ENCODE peak calls at places on chromosome 1, in ten cellular contexts. Z is neural progenitor cell, D is DND-41, N is H9, C is PC-3, M is HepG2, L is fibroblast of lung, A is GM23248, E is HCT116, Q is K562. U is an unnamed sample.

GRCh38 chr1:201597551-201598230 is 58.8 kb downstream of the NAV1 start:
- DNase-seq in Z (no peak), D (no peak), N (no peak), C (peak; percentile 78), M (no peak), L (no peak), A (no peak), E (no peak), Q (no peak), U (no peak)

GRCh38 chr1:26582836-26583460 is 53.4 kb downstream of the RPS6KA1 start:
- DNase-seq in Z (no peak), D (no peak), N (no peak), C (peak; percentile 79), M (no peak), L (peak; percentile 74), A (peak; percentile 87), E (no peak), Q (no peak), U (no peak)

GRCh38 chr1:100774370-100774769 is 54.8 kb downstream of the VCAM1 start:
- DNase-seq in Z (no peak), D (no peak), N (no peak), C (no peak), M (no peak), L (no peak), A (no peak), E (no peak), Q (no peak), U (no peak)

GRCh38 chr1:185289880-185290279 is 27.2 kb downstream of the IVNS1ABP start:
- DNase-seq in Z (no peak), D (no peak), N (no peak), C (no peak), M (no peak), L (no peak), A (no peak), E (no peak), Q (no peak), U (no peak)

GRCh38 chr1:157157481-157158190 is 19.4 kb upstream of the ETV3 start:
- DNase-seq in Z (no peak), D (no peak), N (no peak), C (no peak), M (no peak), L (peak; percentile 64), A (peak; percentile 73), E (no peak), Q (no peak), U (no peak)

GRCh38 chr1:7471836-7472235 is 299.3 kb upstream of the VAMP3 start:
- DNase-seq in Z (no peak), D (no peak), N (no peak), C (no peak), M (no peak), L (peak; percentile 93), A (peak; percentile 89), E (no peak), Q (no peak), U (no peak)

GRCh38 chr1:94650301-94650700 is 108.7 kb upstream of the F3 start:
- DNase-seq in Z (no peak), D (no peak), N (no peak), C (no peak), M (no peak), L (peak; percentile 56), A (no peak), E (no peak), Q (no peak), U (no peak)

GRCh38 chr1:167627865-167628641 is 2.0 kb upstream of the RCSD1 start:
- DNase-seq in Z (no peak), D (peak; percentile 94), N (no peak), C (peak; percentile 18), M (peak; percentile 48), L (peak; percentile 19), A (no peak), E (no peak), Q (peak; percentile 92), U (no peak)

GRCh38 chr1:223328566-223328965 is 35.4 kb downstream of the SUSD4 start:
- DNase-seq in Z (no peak), D (no peak), N (no peak), C (no peak), M (no peak), L (no peak), A (peak; percentile 25), E (no peak), Q (no peak), U (no peak)

GRCh38 chr1:19436716-19437476 is 48.4 kb downstream of the CAPZB start:
- DNase-seq in Z (no peak), D (no peak), N (no peak), C (peak; percentile 6), M (peak; percentile 95), L (peak; percentile 61), A (peak; percentile 66), E (no peak), Q (no peak), U (no peak)

GRCh38 chr1:48003741-48004503 is 6.7 kb upstream of the TRABD2B start:
- DNase-seq in Z (peak; percentile 36), D (no peak), N (peak; percentile 25), C (no peak), M (no peak), L (no peak), A (no peak), E (no peak), Q (no peak), U (no peak)

GRCh38 chr1:40274331-40274730 is 16.3 kb downstream of the ZMPSTE24 start:
- DNase-seq in Z (no peak), D (no peak), N (no peak), C (no peak), M (no peak), L (no peak), A (no peak), E (no peak), Q (no peak), U (no peak)

GRCh38 chr1:231969078-231969477 is 342.5 kb downstream of the DISC1 start:
- DNase-seq in Z (no peak), D (no peak), N (no peak), C (no peak), M (no peak), L (no peak), A (no peak), E (no peak), Q (no peak), U (no peak)

GRCh38 chr1:150575518-150576366 is 3.7 kb downstream of the MCL1 start:
- DNase-seq in Z (no peak), D (no peak), N (no peak), C (no peak), M (no peak), L (no peak), A (peak; percentile 62), E (no peak), Q (no peak), U (no peak)

GRCh38 chr1:150576367-150576711 is 3.1 kb downstream of the MCL1 start:
- DNase-seq in Z (no peak), D (no peak), N (no peak), C (no peak), M (no peak), L (no peak), A (no peak), E (no peak), Q (no peak), U (no peak)

GRCh38 chr1:150575072-150575489 is 4.3 kb downstream of the MCL1 start:
- DNase-seq in Z (no peak), D (no peak), N (no peak), C (no peak), M (no peak), L (no peak), A (peak; percentile 29), E (no peak), Q (no peak), U (no peak)

GRCh38 chr1:150572918-150573647 is 6.3 kb downstream of the MCL1 start:
- DNase-seq in Z (no peak), D (no peak), N (peak; percentile 41), C (no peak), M (no peak), L (no peak), A (peak; percentile 28), E (no peak), Q (no peak), U (no peak)

GRCh38 chr1:150574260-150575071 is 4.9 kb downstream of the MCL1 start:
- DNase-seq in Z (no peak), D (no peak), N (no peak), C (no peak), M (no peak), L (no peak), A (peak; percentile 37), E (no peak), Q (no peak), U (no peak)
- H4K20me1 ChIP-seq in Z (peaks cover 73% of the 10 kb centered on the region), D (peaks cover 58% of the 10 kb centered on the region), N (no peaks in the 10 kb centered on the region), C (peaks cover 64% of the 10 kb centered on the region), M (peaks cover 63% of the 10 kb centered on the region), L (peaks cover 21% of the 10 kb centered on the region), A (peaks cover 32% of the 10 kb centered on the region), E (peaks cover 58% of the 10 kb centered on the region), Q (peaks cover 51% of the 10 kb centered on the region), U (peaks cover 29% of the 10 kb centered on the region)

DNA sequence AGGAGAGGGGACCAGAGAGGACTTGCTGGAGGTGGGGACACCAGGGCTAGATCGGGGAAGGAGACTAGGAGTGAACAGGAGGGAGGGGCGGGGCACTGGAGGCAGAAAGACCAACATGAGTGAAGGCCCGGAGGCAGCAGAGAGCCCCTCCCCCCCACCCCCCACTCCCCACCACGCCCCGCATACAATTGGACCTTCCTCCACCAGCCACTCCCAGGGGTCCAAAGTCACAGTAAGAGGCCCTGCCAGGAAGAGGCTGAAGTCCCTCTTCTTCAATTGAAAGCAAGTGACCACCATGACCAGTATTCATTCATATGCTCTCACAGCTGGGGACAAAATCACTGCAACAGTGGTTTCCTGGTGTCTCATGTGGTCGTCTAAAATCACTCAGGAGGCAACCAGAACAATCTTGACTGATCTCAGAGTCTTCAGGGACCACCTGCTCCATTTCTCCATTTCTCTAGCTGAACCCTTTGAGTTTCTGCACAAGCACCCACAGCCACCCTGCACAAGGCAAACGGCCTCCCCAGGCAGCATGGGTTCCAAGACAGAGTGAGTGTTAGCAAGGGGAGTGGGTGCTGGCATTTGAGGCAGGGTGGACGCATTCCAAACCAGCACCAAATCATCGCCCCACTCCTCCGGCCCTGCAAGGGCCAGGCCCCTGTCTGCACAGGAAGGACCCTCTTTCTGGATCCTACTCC is 17.0 kb upstream of the MATN1 start:
- DNase-seq in Z (no peak), D (no peak), N (no peak), C (no peak), M (peak; percentile 58), L (no peak), A (no peak), E (no peak), Q (no peak), U (no peak)
- H4K20me1 ChIP-seq in Z (no peaks in the 10 kb centered on the region), D (peaks cover 10% of the 10 kb centered on the region), N (no peaks in the 10 kb centered on the region), C (no peaks in the 10 kb centered on the region), M (no peaks in the 10 kb centered on the region), L (no peaks in the 10 kb centered on the region), A (no peaks in the 10 kb centered on the region), E (no peaks in the 10 kb centered on the region), Q (no peaks in the 10 kb centered on the region), U (no peaks in the 10 kb centered on the region)

DNA sequence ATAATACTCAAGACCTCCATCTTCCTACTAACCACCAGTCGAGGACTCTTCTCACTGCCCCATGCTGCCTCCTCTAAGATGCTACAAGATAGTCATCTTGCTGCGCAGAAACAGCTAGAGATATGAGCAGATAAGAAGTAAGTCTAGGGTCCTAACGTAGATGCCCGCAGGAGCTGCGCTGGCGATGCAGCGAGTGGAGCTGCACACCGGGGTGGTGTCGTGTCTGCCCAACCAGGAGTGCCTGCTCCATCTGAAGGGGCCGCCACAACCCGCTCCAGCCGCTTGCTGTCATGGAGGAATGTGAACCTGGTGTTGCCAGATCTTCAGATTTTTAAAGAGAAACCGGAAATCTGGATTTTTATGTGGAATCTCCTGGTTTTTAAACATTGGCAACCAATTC is 175.1 kb downstream of the VPS13D start:
- DNase-seq in Z (no peak), D (no peak), N (no peak), C (no peak), M (no peak), L (no peak), A (no peak), E (no peak), Q (no peak), U (no peak)
- H4K20me1 ChIP-seq in Z (no peaks in the 10 kb centered on the region), D (no peaks in the 10 kb centered on the region), N (no peaks in the 10 kb centered on the region), C (no peaks in the 10 kb centered on the region), M (no peaks in the 10 kb centered on the region), L (no peaks in the 10 kb centered on the region), A (no peaks in the 10 kb centered on the region), E (no peaks in the 10 kb centered on the region), Q (no peaks in the 10 kb centered on the region), U (no peaks in the 10 kb centered on the region)

GRCh38 chr1:64921761-64922160 is 44.6 kb downstream of the JAK1 start:
- DNase-seq in Z (no peak), D (no peak), N (no peak), C (no peak), M (peak; percentile 42), L (no peak), A (peak; percentile 11), E (no peak), Q (no peak), U (no peak)
- H4K20me1 ChIP-seq in Z (no peaks in the 10 kb centered on the region), D (peaks cover 81% of the 10 kb centered on the region), N (no peaks in the 10 kb centered on the region), C (no peaks in the 10 kb centered on the region), M (no peaks in the 10 kb centered on the region), L (no peaks in the 10 kb centered on the region), A (no peaks in the 10 kb centered on the region), E (no peaks in the 10 kb centered on the region), Q (peaks cover 12% of the 10 kb centered on the region), U (no peaks in the 10 kb centered on the region)

U was measured in H1.